ENCODE peak calls at places on chromosomes 1 and 21, in eight cellular contexts. One of them, this sample, is unnamed.
A peak's percentile ranks its signal among the peaks of the same experiment; 100 is the strongest.

GRCh38 chr21:33314096-33314495 is 10.7 kb upstream of the IFNAR1 start:
- DNase-seq in hepatocyte: no peak
- DNase-seq in heart left ventricle: no peak
- DNase-seq in PC-9: no peak
- DNase-seq in cardiac muscle cell: no peak
- DNase-seq in psoas muscle: no peak
- DNase-seq in CD8-positive, alpha-beta memory T cell: no peak
- DNase-seq in left ventricle myocardium inferior: no peak
- DNase-seq in this sample: no peak

GRCh38 chr21:42809577-42810440 is 69.5 kb downstream of the WDR4 start:
- DNase-seq in cardiac muscle cell: no peak
- DNase-seq in left ventricle myocardium inferior: no peak
- DNase-seq in psoas muscle: no peak
- DNase-seq in CD8-positive, alpha-beta memory T cell: no peak
- DNase-seq in PC-9: no peak
- DNase-seq in heart left ventricle: no peak
- DNase-seq in hepatocyte: no peak
- DNase-seq in this sample: no peak

GRCh38 chr1:187451238-187451637 is 622.5 kb downstream of the PLA2G4A start:
- DNase-seq in PC-9: no peak
- DNase-seq in psoas muscle: no peak
- DNase-seq in hepatocyte: no peak
- DNase-seq in CD8-positive, alpha-beta memory T cell: no peak
- DNase-seq in cardiac muscle cell: no peak
- DNase-seq in heart left ventricle: no peak
- DNase-seq in left ventricle myocardium inferior: no peak
- DNase-seq in this sample: no peak

GRCh38 chr21:40658237-40658636 is 188.7 kb downstream of the DSCAM start:
- DNase-seq in PC-9: no peak
- DNase-seq in CD8-positive, alpha-beta memory T cell: no peak
- DNase-seq in left ventricle myocardium inferior: no peak
- DNase-seq in hepatocyte: peak; percentile 24
- DNase-seq in psoas muscle: no peak
- DNase-seq in heart left ventricle: no peak
- DNase-seq in cardiac muscle cell: no peak
- DNase-seq in this sample: no peak

GRCh38 chr1:97796716-97797115 is 124.1 kb downstream of the DPYD start:
- DNase-seq in left ventricle myocardium inferior: no peak
- DNase-seq in hepatocyte: no peak
- DNase-seq in heart left ventricle: no peak
- DNase-seq in CD8-positive, alpha-beta memory T cell: no peak
- DNase-seq in cardiac muscle cell: no peak
- DNase-seq in psoas muscle: no peak
- DNase-seq in PC-9: no peak
- DNase-seq in this sample: no peak

GRCh38 chr21:25330266-25330665 is 277.0 kb downstream of the MRPL39 start:
- DNase-seq in psoas muscle: no peak
- DNase-seq in left ventricle myocardium inferior: no peak
- DNase-seq in heart left ventricle: no peak
- DNase-seq in CD8-positive, alpha-beta memory T cell: no peak
- DNase-seq in cardiac muscle cell: no peak
- DNase-seq in hepatocyte: no peak
- DNase-seq in PC-9: no peak
- DNase-seq in this sample: no peak

GRCh38 chr1:37498872-37499617 is 15.5 kb downstream of the MEAF6 start:
- DNase-seq in CD8-positive, alpha-beta memory T cell: no peak
- DNase-seq in hepatocyte: peak; percentile 10
- DNase-seq in heart left ventricle: no peak
- DNase-seq in PC-9: peak; percentile 50
- DNase-seq in cardiac muscle cell: peak; percentile 38
- DNase-seq in psoas muscle: no peak
- DNase-seq in left ventricle myocardium inferior: no peak
- DNase-seq in this sample: no peak

GRCh38 chr1:99919221-99919620 is 50.6 kb upstream of the SLC35A3 start:
- DNase-seq in psoas muscle: no peak
- DNase-seq in CD8-positive, alpha-beta memory T cell: no peak
- DNase-seq in left ventricle myocardium inferior: no peak
- DNase-seq in hepatocyte: no peak
- DNase-seq in PC-9: no peak
- DNase-seq in cardiac muscle cell: no peak
- DNase-seq in heart left ventricle: no peak
- DNase-seq in this sample: no peak

GRCh38 chr1:24727490-24728214 is 17.6 kb upstream of the CLIC4 start:
- DNase-seq in PC-9: no peak
- DNase-seq in left ventricle myocardium inferior: peak; percentile 73
- DNase-seq in heart left ventricle: peak; percentile 81
- DNase-seq in psoas muscle: peak; percentile 63
- DNase-seq in cardiac muscle cell: no peak
- DNase-seq in CD8-positive, alpha-beta memory T cell: no peak
- DNase-seq in hepatocyte: peak; percentile 71
- DNase-seq in this sample: no peak

GRCh38 chr1:6271001-6271400 is 10.1 kb upstream of the GPR153 start:
- DNase-seq in left ventricle myocardium inferior: no peak
- DNase-seq in heart left ventricle: no peak
- DNase-seq in PC-9: no peak
- DNase-seq in cardiac muscle cell: no peak
- DNase-seq in psoas muscle: no peak
- DNase-seq in CD8-positive, alpha-beta memory T cell: no peak
- DNase-seq in hepatocyte: no peak
- DNase-seq in this sample: no peak

GRCh38 chr1:162666006-162666645 is 33.9 kb downstream of the DDR2 start:
- DNase-seq in PC-9: no peak
- DNase-seq in heart left ventricle: no peak
- DNase-seq in cardiac muscle cell: no peak
- DNase-seq in psoas muscle: no peak
- DNase-seq in hepatocyte: no peak
- DNase-seq in CD8-positive, alpha-beta memory T cell: no peak
- DNase-seq in left ventricle myocardium inferior: no peak
- DNase-seq in this sample: no peak

GRCh38 chr1:14137411-14138134 is 437.6 kb downstream of the PRDM2 start:
- DNase-seq in PC-9: no peak
- DNase-seq in psoas muscle: no peak
- DNase-seq in left ventricle myocardium inferior: no peak
- DNase-seq in CD8-positive, alpha-beta memory T cell: no peak
- DNase-seq in heart left ventricle: no peak
- DNase-seq in hepatocyte: no peak
- DNase-seq in cardiac muscle cell: no peak
- DNase-seq in this sample: no peak

GRCh38 chr1:160418483-160418882 is 18.1 kb downstream of the VANGL2 start:
- DNase-seq in heart left ventricle: no peak
- DNase-seq in CD8-positive, alpha-beta memory T cell: no peak
- DNase-seq in PC-9: no peak
- DNase-seq in left ventricle myocardium inferior: no peak
- DNase-seq in cardiac muscle cell: no peak
- DNase-seq in psoas muscle: no peak
- DNase-seq in hepatocyte: no peak
- DNase-seq in this sample: no peak

GRCh38 chr1:247407180-247407616 is 8.8 kb upstream of the NLRP3 start:
- DNase-seq in PC-9: peak; percentile 23
- DNase-seq in CD8-positive, alpha-beta memory T cell: peak; percentile 83
- DNase-seq in heart left ventricle: peak; percentile 42
- DNase-seq in left ventricle myocardium inferior: peak; percentile 43
- DNase-seq in cardiac muscle cell: no peak
- DNase-seq in hepatocyte: no peak
- DNase-seq in psoas muscle: no peak
- DNase-seq in this sample: no peak

GRCh38 chr1:207427832-207428231 is 26.3 kb upstream of the CR2 start:
- DNase-seq in hepatocyte: no peak
- DNase-seq in psoas muscle: no peak
- DNase-seq in heart left ventricle: no peak
- DNase-seq in CD8-positive, alpha-beta memory T cell: no peak
- DNase-seq in cardiac muscle cell: no peak
- DNase-seq in PC-9: no peak
- DNase-seq in left ventricle myocardium inferior: no peak
- DNase-seq in this sample: no peak

GRCh38 chr1:78036450-78036849 is 9.3 kb upstream of the GIPC2 start:
- DNase-seq in heart left ventricle: no peak
- DNase-seq in psoas muscle: no peak
- DNase-seq in PC-9: no peak
- DNase-seq in CD8-positive, alpha-beta memory T cell: no peak
- DNase-seq in left ventricle myocardium inferior: no peak
- DNase-seq in hepatocyte: no peak
- DNase-seq in cardiac muscle cell: no peak
- DNase-seq in this sample: no peak

GRCh38 chr1:964691-965525 is 1.4 kb upstream of the PLEKHN1 start:
- DNase-seq in PC-9: no peak
- DNase-seq in cardiac muscle cell: no peak
- DNase-seq in left ventricle myocardium inferior: no peak
- DNase-seq in hepatocyte: no peak
- DNase-seq in psoas muscle: peak; percentile 53
- DNase-seq in CD8-positive, alpha-beta memory T cell: no peak
- DNase-seq in heart left ventricle: no peak
- DNase-seq in this sample: no peak

GRCh38 chr1:963746-964525 is 2.3 kb upstream of the PLEKHN1 start:
- DNase-seq in heart left ventricle: no peak
- DNase-seq in cardiac muscle cell: no peak
- DNase-seq in psoas muscle: no peak
- DNase-seq in PC-9: no peak
- DNase-seq in CD8-positive, alpha-beta memory T cell: no peak
- DNase-seq in left ventricle myocardium inferior: no peak
- DNase-seq in hepatocyte: no peak
- DNase-seq in this sample: no peak

GRCh38 chr1:966135-966602 is at the start of gene PLEKHN1:
- DNase-seq in psoas muscle: peak; percentile 53
- DNase-seq in PC-9: peak; percentile 84
- DNase-seq in CD8-positive, alpha-beta memory T cell: no peak
- DNase-seq in cardiac muscle cell: no peak
- DNase-seq in left ventricle myocardium inferior: no peak
- DNase-seq in hepatocyte: peak; percentile 64
- DNase-seq in heart left ventricle: peak; percentile 25
- DNase-seq in this sample: no peak

GRCh38 chr1:966603-967295 is 467 bp downstream of the PLEKHN1 start:
- DNase-seq in PC-9: peak; percentile 74
- DNase-seq in heart left ventricle: peak; percentile 76
- DNase-seq in psoas muscle: peak; percentile 82
- DNase-seq in cardiac muscle cell: peak; percentile 56
- DNase-seq in CD8-positive, alpha-beta memory T cell: peak; percentile 84
- DNase-seq in hepatocyte: peak; percentile 87
- DNase-seq in left ventricle myocardium inferior: no peak
- DNase-seq in this sample: no peak

GRCh38 chr1:965526-966134 is 652 bp upstream of the PLEKHN1 start:
- DNase-seq in CD8-positive, alpha-beta memory T cell: no peak
- DNase-seq in psoas muscle: peak; percentile 46
- DNase-seq in cardiac muscle cell: no peak
- DNase-seq in PC-9: no peak
- DNase-seq in left ventricle myocardium inferior: no peak
- DNase-seq in hepatocyte: no peak
- DNase-seq in heart left ventricle: peak; percentile 23
- DNase-seq in this sample: no peak
- H3K27me3 ChIP-seq in CD8-positive, alpha-beta memory T cell: no peaks in the 10 kb centered on the region
- H3K27me3 ChIP-seq in psoas muscle: peaks cover 34% of the 10 kb centered on the region
- H3K27me3 ChIP-seq in cardiac muscle cell: peaks cover 54% of the 10 kb centered on the region
- H3K27me3 ChIP-seq in PC-9: no peaks in the 10 kb centered on the region
- H3K27me3 ChIP-seq in left ventricle myocardium inferior: peaks cover 34% of the 10 kb centered on the region
- H3K27me3 ChIP-seq in hepatocyte: peaks cover 2% of the 10 kb centered on the region
- H3K27me3 ChIP-seq in heart left ventricle: no peaks in the 10 kb centered on the region
- H3K27me3 ChIP-seq in this sample: no peaks in the 10 kb centered on the region

GRCh38 chr1:43430831-43431230 is 22.9 kb downstream of the HYI start:
- DNase-seq in left ventricle myocardium inferior: no peak
- DNase-seq in heart left ventricle: no peak
- DNase-seq in cardiac muscle cell: no peak
- DNase-seq in psoas muscle: no peak
- DNase-seq in hepatocyte: no peak
- DNase-seq in PC-9: no peak
- DNase-seq in CD8-positive, alpha-beta memory T cell: no peak
- DNase-seq in this sample: no peak

GRCh38 chr1:43432907-43433306 is 20.8 kb downstream of the HYI start:
- DNase-seq in psoas muscle: no peak
- DNase-seq in heart left ventricle: no peak
- DNase-seq in CD8-positive, alpha-beta memory T cell: peak; percentile 33
- DNase-seq in PC-9: no peak
- DNase-seq in left ventricle myocardium inferior: no peak
- DNase-seq in cardiac muscle cell: no peak
- DNase-seq in hepatocyte: no peak
- DNase-seq in this sample: no peak

GRCh38 chr1:43431676-43432075 is 22.1 kb downstream of the HYI start:
- DNase-seq in PC-9: no peak
- DNase-seq in heart left ventricle: no peak
- DNase-seq in hepatocyte: no peak
- DNase-seq in psoas muscle: no peak
- DNase-seq in CD8-positive, alpha-beta memory T cell: no peak
- DNase-seq in cardiac muscle cell: no peak
- DNase-seq in left ventricle myocardium inferior: no peak
- DNase-seq in this sample: no peak

GRCh38 chr1:43434256-43434655 is 19.5 kb downstream of the HYI start:
- DNase-seq in cardiac muscle cell: no peak
- DNase-seq in psoas muscle: no peak
- DNase-seq in left ventricle myocardium inferior: no peak
- DNase-seq in heart left ventricle: no peak
- DNase-seq in PC-9: no peak
- DNase-seq in hepatocyte: no peak
- DNase-seq in CD8-positive, alpha-beta memory T cell: peak; percentile 26
- DNase-seq in this sample: no peak

DNA sequence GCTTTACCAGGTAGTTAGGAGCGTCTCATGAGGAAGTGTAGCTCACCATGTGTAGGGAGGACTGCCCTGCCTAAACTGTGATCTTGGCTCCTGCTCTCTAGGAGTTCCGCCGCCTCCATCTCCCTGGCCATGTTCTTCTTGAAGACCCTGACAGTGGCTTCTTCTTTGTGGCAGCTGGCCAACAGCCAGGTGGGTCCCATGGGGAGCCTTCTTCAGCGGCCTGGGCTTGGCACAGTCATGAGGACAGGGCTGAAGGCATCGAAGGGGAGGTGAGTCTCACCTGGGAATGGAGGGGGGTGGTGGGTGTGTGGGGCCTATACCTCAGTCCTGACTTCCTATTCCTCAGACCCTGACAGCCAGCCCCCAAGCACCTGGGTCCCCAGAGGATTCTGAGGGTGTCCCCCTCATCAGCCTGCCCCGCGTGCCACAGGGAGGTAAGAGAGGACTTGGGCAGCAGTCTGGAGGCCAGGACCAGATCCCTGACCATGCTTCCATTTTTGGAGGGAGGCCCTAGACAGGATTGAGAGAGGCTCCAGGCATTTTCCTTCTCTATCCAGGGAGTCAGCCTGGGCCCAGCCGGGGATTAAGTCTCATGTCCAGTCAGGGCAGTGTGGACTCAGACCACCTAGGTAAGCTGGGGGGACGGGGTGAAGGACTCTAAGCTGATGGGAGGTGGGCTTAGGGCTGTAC is 21.4 kb downstream of the HYI start:
- DNase-seq in heart left ventricle: no peak
- DNase-seq in PC-9: no peak
- DNase-seq in CD8-positive, alpha-beta memory T cell: no peak
- DNase-seq in hepatocyte: no peak
- DNase-seq in left ventricle myocardium inferior: no peak
- DNase-seq in psoas muscle: no peak
- DNase-seq in cardiac muscle cell: no peak
- DNase-seq in this sample: no peak
- H3K36me3 ChIP-seq in heart left ventricle: peaks cover 89% of the 10 kb centered on the region
- H3K36me3 ChIP-seq in PC-9: peaks cover 12% of the 10 kb centered on the region
- H3K36me3 ChIP-seq in CD8-positive, alpha-beta memory T cell: peaks cover 53% of the 10 kb centered on the region
- H3K36me3 ChIP-seq in hepatocyte: no peaks in the 10 kb centered on the region
- H3K36me3 ChIP-seq in left ventricle myocardium inferior: peaks cover 83% of the 10 kb centered on the region
- H3K36me3 ChIP-seq in psoas muscle: peaks cover 18% of the 10 kb centered on the region
- H3K36me3 ChIP-seq in cardiac muscle cell: peaks cover 36% of the 10 kb centered on the region
- H3K36me3 ChIP-seq in this sample: no peaks in the 10 kb centered on the region

GRCh38 chr1:32892368-32893197 is 6.3 kb downstream of the HPCA start:
- DNase-seq in psoas muscle: peak; percentile 59
- DNase-seq in CD8-positive, alpha-beta memory T cell: no peak
- DNase-seq in left ventricle myocardium inferior: no peak
- DNase-seq in heart left ventricle: peak; percentile 18
- DNase-seq in cardiac muscle cell: peak; percentile 51
- DNase-seq in hepatocyte: peak; percentile 59
- DNase-seq in PC-9: no peak
- DNase-seq in this sample: no peak
- H3K27me3 ChIP-seq in psoas muscle: peaks cover 45% of the 10 kb centered on the region
- H3K27me3 ChIP-seq in CD8-positive, alpha-beta memory T cell: peaks cover 46% of the 10 kb centered on the region
- H3K27me3 ChIP-seq in left ventricle myocardium inferior: peaks cover 78% of the 10 kb centered on the region
- H3K27me3 ChIP-seq in heart left ventricle: no peaks in the 10 kb centered on the region
- H3K27me3 ChIP-seq in cardiac muscle cell: peaks cover 51% of the 10 kb centered on the region
- H3K27me3 ChIP-seq in hepatocyte: peaks cover 24% of the 10 kb centered on the region
- H3K27me3 ChIP-seq in PC-9: no peaks in the 10 kb centered on the region
- H3K27me3 ChIP-seq in this sample: no peaks in the 10 kb centered on the region

GRCh38 chr21:46328151-46328550 is 4.2 kb downstream of the PCNT start:
- DNase-seq in psoas muscle: no peak
- DNase-seq in heart left ventricle: no peak
- DNase-seq in CD8-positive, alpha-beta memory T cell: no peak
- DNase-seq in hepatocyte: no peak
- DNase-seq in PC-9: no peak
- DNase-seq in cardiac muscle cell: no peak
- DNase-seq in left ventricle myocardium inferior: no peak
- DNase-seq in this sample: no peak
- H3K36me3 ChIP-seq in psoas muscle: no peaks in the 10 kb centered on the region
- H3K36me3 ChIP-seq in heart left ventricle: peaks cover 60% of the 10 kb centered on the region
- H3K36me3 ChIP-seq in CD8-positive, alpha-beta memory T cell: peaks cover 8% of the 10 kb centered on the region
- H3K36me3 ChIP-seq in hepatocyte: no peaks in the 10 kb centered on the region
- H3K36me3 ChIP-seq in PC-9: no peaks in the 10 kb centered on the region
- H3K36me3 ChIP-seq in cardiac muscle cell: peaks cover 8% of the 10 kb centered on the region
- H3K36me3 ChIP-seq in left ventricle myocardium inferior: peaks cover 34% of the 10 kb centered on the region
- H3K36me3 ChIP-seq in this sample: peaks cover 2% of the 10 kb centered on the region

This sample was measured in Panc1.